ENCODE peak calls at places on chromosomes 13 and 19, in ten cellular contexts. G, L, S, U, R, E, K, C, O and D are unnamed samples.

GRCh38 chr13:27037571-27037970 is 134.0 kb downstream of the USP12 start:
- DNase-seq in G (no peak), L (no peak), S (no peak), U (no peak), R (no peak), E (no peak), K (no peak), C (no peak), O (no peak), D (no peak)

GRCh38 chr13:106117035-106117434 is 418.4 kb downstream of the EFNB2 start:
- DNase-seq in G (no peak), L (peak), S (no peak), U (no peak), R (no peak), E (no peak), K (no peak), C (no peak), O (no peak), D (peak)

GRCh38 chr19:35931874-35932202 is 4.3 kb upstream of the LRFN3 start:
- DNase-seq in G (no peak), L (no peak), S (no peak), U (no peak), R (no peak), E (no peak), K (no peak), C (no peak), O (no peak), D (no peak)

GRCh38 chr13:112250788-112251445 is 125.2 kb upstream of the SPACA7 start:
- DNase-seq in G (no peak), L (no peak), S (no peak), U (no peak), R (no peak), E (no peak), K (no peak), C (no peak), O (no peak), D (no peak)

GRCh38 chr13:90455861-90456260 is 891.6 kb upstream of the MIR17HG start:
- DNase-seq in G (no peak), L (peak), S (no peak), U (no peak), R (no peak), E (no peak), K (no peak), C (peak), O (no peak), D (no peak)

GRCh38 chr19:10295305-10295846 is 5.6 kb downstream of the ICAM5 start:
- DNase-seq in G (no peak), L (no peak), S (no peak), U (peak), R (no peak), E (no peak), K (no peak), C (no peak), O (no peak), D (no peak)

GRCh38 chr19:1657632-1658445 is 5.4 kb upstream of the TCF3 start:
- DNase-seq in G (no peak), L (no peak), S (no peak), U (peak), R (no peak), E (no peak), K (no peak), C (no peak), O (no peak), D (no peak)

GRCh38 chr19:34996978-34997640 is 3.0 kb upstream of the GRAMD1A start:
- DNase-seq in G (no peak), L (no peak), S (no peak), U (peak), R (no peak), E (no peak), K (no peak), C (peak), O (no peak), D (no peak)

GRCh38 chr13:112887557-112887991 is 81.4 kb upstream of the MCF2L start:
- DNase-seq in G (no peak), L (no peak), S (no peak), U (peak), R (no peak), E (no peak), K (no peak), C (no peak), O (no peak), D (no peak)

GRCh38 chr19:17757125-17757524 is 5.8 kb downstream of the FCHO1 start:
- DNase-seq in G (no peak), L (peak), S (peak), U (no peak), R (peak), E (no peak), K (no peak), C (peak), O (peak), D (peak)

GRCh38 chr13:90201198-90201597 is 1146.3 kb upstream of the MIR17HG start:
- DNase-seq in G (no peak), L (peak), S (no peak), U (no peak), R (no peak), E (no peak), K (peak), C (peak), O (no peak), D (peak)

GRCh38 chr13:112104873-112105234 is 37.9 kb downstream of the SOX1 start:
- DNase-seq in G (no peak), L (no peak), S (no peak), U (no peak), R (no peak), E (no peak), K (no peak), C (no peak), O (no peak), D (no peak)

GRCh38 chr13:44626176-44626575 is 50.0 kb upstream of the TSC22D1 start:
- DNase-seq in G (no peak), L (no peak), S (no peak), U (no peak), R (no peak), E (no peak), K (no peak), C (no peak), O (no peak), D (no peak)

GRCh38 chr13:36736119-36736726 is 62.4 kb downstream of the SERTM1 start:
- DNase-seq in G (peak), L (peak), S (peak), U (no peak), R (peak), E (no peak), K (peak), C (peak), O (peak), D (peak)

GRCh38 chr19:12792048-12792852 is 964 bp downstream of the JUNB start:
- DNase-seq in G (no peak), L (peak), S (no peak), U (peak), R (peak), E (peak), K (no peak), C (peak), O (no peak), D (peak)

GRCh38 chr13:22454586-22454985 is 726.2 kb upstream of the SGCG start:
- DNase-seq in G (no peak), L (peak), S (no peak), U (no peak), R (no peak), E (no peak), K (no peak), C (no peak), O (peak), D (no peak)

GRCh38 chr19:40778865-40779284 is 828 bp downstream of the RAB4B start:
- DNase-seq in G (no peak), L (peak), S (no peak), U (no peak), R (no peak), E (no peak), K (no peak), C (no peak), O (peak), D (no peak)

GRCh38 chr19:58096884-58097283 is 1.1 kb downstream of the ZSCAN18 start:
- DNase-seq in G (no peak), L (no peak), S (no peak), U (no peak), R (no peak), E (no peak), K (no peak), C (no peak), O (no peak), D (no peak)

GRCh38 chr19:21148681-21149080 is 6.8 kb downstream of the ZNF431 start:
- DNase-seq in G (no peak), L (no peak), S (no peak), U (no peak), R (no peak), E (no peak), K (no peak), C (no peak), O (no peak), D (no peak)

GRCh38 chr13:22040810-22041364 is 370.0 kb downstream of the FGF9 start:
- DNase-seq in G (no peak), L (no peak), S (no peak), U (peak), R (no peak), E (no peak), K (no peak), C (no peak), O (no peak), D (no peak)

GRCh38 chr19:38666662-38667448 is 19.4 kb downstream of the ACTN4 start:
- DNase-seq in G (no peak), L (peak), S (no peak), U (no peak), R (peak), E (no peak), K (peak), C (peak), O (no peak), D (peak)

GRCh38 chr13:111853766-111854165 is 213.2 kb upstream of the SOX1 start:
- DNase-seq in G (no peak), L (no peak), S (no peak), U (no peak), R (no peak), E (no peak), K (no peak), C (no peak), O (no peak), D (no peak)

GRCh38 chr13:45778897-45779296 is 72.7 kb downstream of the SIAH3 start:
- DNase-seq in G (no peak), L (no peak), S (no peak), U (no peak), R (no peak), E (no peak), K (no peak), C (no peak), O (no peak), D (no peak)

GRCh38 chr13:33045829-33046592 is 29.8 kb downstream of the KL start:
- DNase-seq in G (no peak), L (no peak), S (no peak), U (no peak), R (no peak), E (no peak), K (no peak), C (no peak), O (no peak), D (no peak)